ENCODE peak calls at places on chromosome 10, in nine cellular contexts. One of them, this sample, is unnamed. For H3K4me1, the result is how much of the 10 kb centered on the place peaks cover.

GRCh38 chr10:16644146-16644545 is 122.5 kb upstream of the C1QL3 start:
- DNase-seq in tibial artery: no peak
- DNase-seq in breast epithelium: no peak
- DNase-seq in OCI-LY7: no peak
- DNase-seq in sigmoid colon: no peak
- DNase-seq in heart right ventricle: no peak
- DNase-seq in lung: no peak
- DNase-seq in PC-3: peak
- DNase-seq in cardiac muscle cell: no peak
- DNase-seq in this sample: no peak

GRCh38 chr10:88028654-88029053 is 165.2 kb downstream of the PTEN start:
- DNase-seq in tibial artery: no peak
- DNase-seq in breast epithelium: no peak
- DNase-seq in OCI-LY7: peak
- DNase-seq in sigmoid colon: no peak
- DNase-seq in heart right ventricle: no peak
- DNase-seq in lung: no peak
- DNase-seq in PC-3: no peak
- DNase-seq in cardiac muscle cell: no peak
- DNase-seq in this sample: peak

GRCh38 chr10:77404801-77405200 is 232.8 kb downstream of the KCNMA1 start:
- DNase-seq in tibial artery: no peak
- DNase-seq in breast epithelium: no peak
- DNase-seq in OCI-LY7: no peak
- DNase-seq in sigmoid colon: no peak
- DNase-seq in heart right ventricle: no peak
- DNase-seq in lung: no peak
- DNase-seq in PC-3: no peak
- DNase-seq in cardiac muscle cell: no peak
- DNase-seq in this sample: no peak

GRCh38 chr10:125448596-125448995 is 234.4 kb downstream of the TEX36 start:
- DNase-seq in tibial artery: no peak
- DNase-seq in breast epithelium: no peak
- DNase-seq in OCI-LY7: peak
- DNase-seq in sigmoid colon: no peak
- DNase-seq in heart right ventricle: no peak
- DNase-seq in lung: no peak
- DNase-seq in PC-3: peak
- DNase-seq in cardiac muscle cell: peak
- DNase-seq in this sample: peak

GRCh38 chr10:129321727-129322126 is 145.3 kb upstream of the MGMT start:
- DNase-seq in tibial artery: no peak
- DNase-seq in breast epithelium: no peak
- DNase-seq in OCI-LY7: no peak
- DNase-seq in sigmoid colon: no peak
- DNase-seq in heart right ventricle: no peak
- DNase-seq in lung: no peak
- DNase-seq in PC-3: no peak
- DNase-seq in cardiac muscle cell: no peak
- DNase-seq in this sample: no peak

GRCh38 chr10:89201345-89202032 is 5.6 kb downstream of the CH25H start:
- DNase-seq in tibial artery: no peak
- DNase-seq in breast epithelium: no peak
- DNase-seq in OCI-LY7: no peak
- DNase-seq in sigmoid colon: no peak
- DNase-seq in heart right ventricle: no peak
- DNase-seq in lung: no peak
- DNase-seq in PC-3: no peak
- DNase-seq in cardiac muscle cell: no peak
- DNase-seq in this sample: no peak

GRCh38 chr10:100775346-100775745 is 30.0 kb downstream of the PAX2 start:
- DNase-seq in tibial artery: no peak
- DNase-seq in breast epithelium: no peak
- DNase-seq in OCI-LY7: no peak
- DNase-seq in sigmoid colon: peak
- DNase-seq in heart right ventricle: no peak
- DNase-seq in lung: no peak
- DNase-seq in PC-3: no peak
- DNase-seq in cardiac muscle cell: no peak
- DNase-seq in this sample: no peak

GRCh38 chr10:118563373-118563890 is 32.0 kb downstream of the PRLHR start:
- DNase-seq in tibial artery: no peak
- DNase-seq in breast epithelium: no peak
- DNase-seq in OCI-LY7: no peak
- DNase-seq in sigmoid colon: no peak
- DNase-seq in heart right ventricle: no peak
- DNase-seq in lung: peak
- DNase-seq in PC-3: no peak
- DNase-seq in cardiac muscle cell: no peak
- DNase-seq in this sample: no peak

GRCh38 chr10:63143984-63144383 is 10.9 kb downstream of the NRBF2 start:
- DNase-seq in tibial artery: no peak
- DNase-seq in breast epithelium: no peak
- DNase-seq in OCI-LY7: no peak
- DNase-seq in sigmoid colon: no peak
- DNase-seq in heart right ventricle: no peak
- DNase-seq in lung: no peak
- DNase-seq in PC-3: no peak
- DNase-seq in cardiac muscle cell: no peak
- DNase-seq in this sample: no peak

GRCh38 chr10:61836888-61837747 is 64.4 kb upstream of the ARID5B start:
- DNase-seq in tibial artery: no peak
- DNase-seq in breast epithelium: no peak
- DNase-seq in OCI-LY7: no peak
- DNase-seq in sigmoid colon: no peak
- DNase-seq in heart right ventricle: no peak
- DNase-seq in lung: no peak
- DNase-seq in PC-3: peak
- DNase-seq in cardiac muscle cell: no peak
- DNase-seq in this sample: peak

GRCh38 chr10:93198401-93199175 is 124.9 kb downstream of the CYP26A1 start:
- DNase-seq in tibial artery: peak
- DNase-seq in breast epithelium: no peak
- DNase-seq in OCI-LY7: no peak
- DNase-seq in sigmoid colon: no peak
- DNase-seq in heart right ventricle: peak
- DNase-seq in lung: no peak
- DNase-seq in PC-3: no peak
- DNase-seq in cardiac muscle cell: peak
- DNase-seq in this sample: peak

GRCh38 chr10:132143162-132143561 is 43.6 kb upstream of the DPYSL4 start:
- DNase-seq in tibial artery: no peak
- DNase-seq in breast epithelium: no peak
- DNase-seq in OCI-LY7: no peak
- DNase-seq in sigmoid colon: no peak
- DNase-seq in heart right ventricle: no peak
- DNase-seq in lung: no peak
- DNase-seq in PC-3: no peak
- DNase-seq in cardiac muscle cell: no peak
- DNase-seq in this sample: no peak

GRCh38 chr10:77004917-77005564 is 632.6 kb downstream of the KCNMA1 start:
- DNase-seq in tibial artery: no peak
- DNase-seq in breast epithelium: no peak
- DNase-seq in OCI-LY7: peak
- DNase-seq in sigmoid colon: no peak
- DNase-seq in heart right ventricle: no peak
- DNase-seq in lung: peak
- DNase-seq in PC-3: peak
- DNase-seq in cardiac muscle cell: peak
- DNase-seq in this sample: peak

GRCh38 chr10:128908109-128908898 is 558.7 kb upstream of the MGMT start:
- DNase-seq in tibial artery: no peak
- DNase-seq in breast epithelium: no peak
- DNase-seq in OCI-LY7: no peak
- DNase-seq in sigmoid colon: no peak
- DNase-seq in heart right ventricle: no peak
- DNase-seq in lung: no peak
- DNase-seq in PC-3: no peak
- DNase-seq in cardiac muscle cell: no peak
- DNase-seq in this sample: peak

GRCh38 chr10:96285331-96285752 is 14.0 kb upstream of the BLNK start:
- DNase-seq in tibial artery: no peak
- DNase-seq in breast epithelium: no peak
- DNase-seq in OCI-LY7: peak
- DNase-seq in sigmoid colon: no peak
- DNase-seq in heart right ventricle: no peak
- DNase-seq in lung: no peak
- DNase-seq in PC-3: no peak
- DNase-seq in cardiac muscle cell: no peak
- DNase-seq in this sample: no peak

GRCh38 chr10:29620112-29620690 is 14.6 kb downstream of the SVIL start:
- DNase-seq in tibial artery: no peak
- DNase-seq in breast epithelium: no peak
- DNase-seq in OCI-LY7: no peak
- DNase-seq in sigmoid colon: no peak
- DNase-seq in heart right ventricle: no peak
- DNase-seq in lung: no peak
- DNase-seq in PC-3: no peak
- DNase-seq in cardiac muscle cell: no peak
- DNase-seq in this sample: no peak

GRCh38 chr10:71344916-71345557 is 26.0 kb downstream of the SLC29A3 start:
- DNase-seq in tibial artery: no peak
- DNase-seq in breast epithelium: no peak
- DNase-seq in OCI-LY7: no peak
- DNase-seq in sigmoid colon: no peak
- DNase-seq in heart right ventricle: no peak
- DNase-seq in lung: no peak
- DNase-seq in PC-3: no peak
- DNase-seq in cardiac muscle cell: no peak
- DNase-seq in this sample: no peak

GRCh38 chr10:122298598-122299301 is 27.7 kb downstream of the BTBD16 start:
- DNase-seq in tibial artery: peak
- DNase-seq in breast epithelium: peak
- DNase-seq in OCI-LY7: peak
- DNase-seq in sigmoid colon: peak
- DNase-seq in heart right ventricle: peak
- DNase-seq in lung: peak
- DNase-seq in PC-3: peak
- DNase-seq in cardiac muscle cell: peak
- DNase-seq in this sample: peak

GRCh38 chr10:73742454-73742734 is 1.8 kb upstream of the SEC24C start:
- DNase-seq in tibial artery: no peak
- DNase-seq in breast epithelium: no peak
- DNase-seq in OCI-LY7: no peak
- DNase-seq in sigmoid colon: no peak
- DNase-seq in heart right ventricle: no peak
- DNase-seq in lung: no peak
- DNase-seq in PC-3: no peak
- DNase-seq in cardiac muscle cell: no peak
- DNase-seq in this sample: no peak

GRCh38 chr10:100518761-100519241 is 860 bp downstream of the SEC31B start:
- DNase-seq in tibial artery: peak
- DNase-seq in breast epithelium: peak
- DNase-seq in OCI-LY7: peak
- DNase-seq in sigmoid colon: no peak
- DNase-seq in heart right ventricle: no peak
- DNase-seq in lung: peak
- DNase-seq in PC-3: peak
- DNase-seq in cardiac muscle cell: peak
- DNase-seq in this sample: peak

GRCh38 chr10:77114181-77114821 is 523.3 kb downstream of the KCNMA1 start:
- DNase-seq in tibial artery: no peak
- DNase-seq in breast epithelium: no peak
- DNase-seq in OCI-LY7: no peak
- DNase-seq in sigmoid colon: no peak
- DNase-seq in heart right ventricle: no peak
- DNase-seq in lung: no peak
- DNase-seq in PC-3: no peak
- DNase-seq in cardiac muscle cell: no peak
- DNase-seq in this sample: no peak

GRCh38 chr10:110681023-110681681 is 37.0 kb downstream of the RBM20 start:
- DNase-seq in tibial artery: no peak
- DNase-seq in breast epithelium: no peak
- DNase-seq in OCI-LY7: peak
- DNase-seq in sigmoid colon: no peak
- DNase-seq in heart right ventricle: peak
- DNase-seq in lung: peak
- DNase-seq in PC-3: peak
- DNase-seq in cardiac muscle cell: peak
- DNase-seq in this sample: peak

DNA sequence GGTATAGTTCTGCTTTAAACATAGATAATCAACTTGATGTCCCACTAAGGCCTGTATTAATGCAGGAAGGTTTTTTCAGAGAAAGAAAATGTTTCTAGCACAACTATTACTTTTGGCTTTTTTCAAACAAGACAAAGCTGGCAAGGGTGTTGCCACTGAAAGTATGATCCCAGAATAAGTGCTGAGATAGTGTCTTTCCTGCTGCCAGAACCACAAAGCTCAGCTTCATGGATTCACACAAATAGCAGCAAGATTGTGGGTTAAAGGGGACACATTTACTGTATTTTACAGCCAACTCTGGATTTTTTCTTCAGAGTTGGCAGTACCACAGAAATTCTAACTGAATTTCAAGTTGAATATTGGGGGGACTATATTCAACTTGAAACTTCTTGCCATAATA is 4.3 kb downstream of the NCOA4 start:
- DNase-seq in tibial artery: no peak
- DNase-seq in breast epithelium: no peak
- DNase-seq in OCI-LY7: no peak
- DNase-seq in sigmoid colon: no peak
- DNase-seq in heart right ventricle: no peak
- DNase-seq in lung: no peak
- DNase-seq in PC-3: no peak
- DNase-seq in cardiac muscle cell: no peak
- DNase-seq in this sample: no peak
- H3K4me1 ChIP-seq in tibial artery: under half
- H3K4me1 ChIP-seq in breast epithelium: under half
- H3K4me1 ChIP-seq in OCI-LY7: under half
- H3K4me1 ChIP-seq in sigmoid colon: half or more
- H3K4me1 ChIP-seq in heart right ventricle: half or more
- H3K4me1 ChIP-seq in lung: under half
- H3K4me1 ChIP-seq in PC-3: under half
- H3K4me1 ChIP-seq in cardiac muscle cell: under half
- H3K4me1 ChIP-seq in this sample: under half

GRCh38 chr10:84296071-84296981 is 32.1 kb upstream of the CCSER2 start:
- DNase-seq in tibial artery: peak
- DNase-seq in breast epithelium: no peak
- DNase-seq in OCI-LY7: no peak
- DNase-seq in sigmoid colon: no peak
- DNase-seq in heart right ventricle: no peak
- DNase-seq in lung: no peak
- DNase-seq in PC-3: no peak
- DNase-seq in cardiac muscle cell: no peak
- DNase-seq in this sample: no peak
- H3K4me3 ChIP-seq in tibial artery: no peak
- H3K4me3 ChIP-seq in breast epithelium: no peak
- H3K4me3 ChIP-seq in OCI-LY7: no peak
- H3K4me3 ChIP-seq in sigmoid colon: no peak
- H3K4me3 ChIP-seq in heart right ventricle: no peak
- H3K4me3 ChIP-seq in lung: no peak
- H3K4me3 ChIP-seq in PC-3: no peak
- H3K4me3 ChIP-seq in cardiac muscle cell: no peak
- H3K4me3 ChIP-seq in this sample: no peak

GRCh38 chr10:78805176-78805575 is 263.6 kb upstream of the ZMIZ1 start:
- DNase-seq in tibial artery: peak
- DNase-seq in breast epithelium: peak
- DNase-seq in OCI-LY7: no peak
- DNase-seq in sigmoid colon: peak
- DNase-seq in heart right ventricle: peak
- DNase-seq in lung: peak
- DNase-seq in PC-3: peak
- DNase-seq in cardiac muscle cell: peak
- DNase-seq in this sample: peak
- H3K4me1 ChIP-seq in tibial artery: under half
- H3K4me1 ChIP-seq in breast epithelium: under half
- H3K4me1 ChIP-seq in OCI-LY7: under half
- H3K4me1 ChIP-seq in sigmoid colon: under half
- H3K4me1 ChIP-seq in heart right ventricle: half or more
- H3K4me1 ChIP-seq in lung: under half
- H3K4me1 ChIP-seq in PC-3: half or more
- H3K4me1 ChIP-seq in cardiac muscle cell: under half
- H3K4me1 ChIP-seq in this sample: under half

GRCh38 chr10:69086131-69086530 is 1.8 kb upstream of the SRGN start:
- DNase-seq in tibial artery: no peak
- DNase-seq in breast epithelium: no peak
- DNase-seq in OCI-LY7: no peak
- DNase-seq in sigmoid colon: no peak
- DNase-seq in heart right ventricle: no peak
- DNase-seq in lung: no peak
- DNase-seq in PC-3: no peak
- DNase-seq in cardiac muscle cell: no peak
- DNase-seq in this sample: peak
- H3K4me3 ChIP-seq in tibial artery: no peak
- H3K4me3 ChIP-seq in breast epithelium: peak
- H3K4me3 ChIP-seq in OCI-LY7: peak
- H3K4me3 ChIP-seq in sigmoid colon: peak
- H3K4me3 ChIP-seq in heart right ventricle: peak
- H3K4me3 ChIP-seq in lung: no peak
- H3K4me3 ChIP-seq in PC-3: no peak
- H3K4me3 ChIP-seq in cardiac muscle cell: no peak
- H3K4me3 ChIP-seq in this sample: no peak

This sample was measured in A673.